ENCODE peak calls at places on chromosome 14, in four cellular contexts. X, G, K and I are unnamed samples. For H3K4me1, the result is how much of the 10 kb centered on the place peaks cover.

GRCh38 chr14:73753043-73753886 is 39.1 kb upstream of the PNMA1 start:
- DNase-seq in X (no peak), G (no peak), K (no peak), I (peak)

GRCh38 chr14:99252940-99253868 is 18.8 kb downstream of the BCL11B start:
- DNase-seq in X (peak), G (no peak), K (no peak), I (no peak)

GRCh38 chr14:70027785-70028428 is 148.7 kb downstream of the SMOC1 start:
- DNase-seq in X (peak), G (peak), K (peak), I (peak)

GRCh38 chr14:81474156-81474492 is 59.5 kb downstream of the SEL1L start:
- DNase-seq in X (no peak), G (no peak), K (no peak), I (no peak)

GRCh38 chr14:83491091-83491490 is 1957.4 kb upstream of the SEL1L start:
- DNase-seq in X (no peak), G (peak), K (no peak), I (no peak)

GRCh38 chr14:90815817-90816662 is at the start of gene TTC7B:
- DNase-seq in X (peak), G (peak), K (no peak), I (peak)

GRCh38 chr14:64303471-64303917 is 9.3 kb upstream of the ESR2 start:
- DNase-seq in X (no peak), G (peak), K (no peak), I (peak)

GRCh38 chr14:87632796-87633195 is 360.2 kb downstream of the GALC start:
- DNase-seq in X (no peak), G (no peak), K (no peak), I (no peak)

GRCh38 chr14:64880382-64881121 is 845 bp upstream of the SPTB start:
- DNase-seq in X (peak), G (peak), K (peak), I (peak)

GRCh38 chr14:99189201-99189801 is 82.7 kb downstream of the BCL11B start:
- DNase-seq in X (peak), G (no peak), K (no peak), I (no peak)

GRCh38 chr14:74572829-74573360 is 39.1 kb downstream of the LTBP2 start:
- DNase-seq in X (no peak), G (no peak), K (no peak), I (no peak)

GRCh38 chr14:72613975-72614319 is 280.0 kb downstream of the DPF3 start:
- DNase-seq in X (no peak), G (no peak), K (no peak), I (peak)

GRCh38 chr14:53227154-53227718 is 74.1 kb upstream of the DDHD1 start:
- DNase-seq in X (no peak), G (no peak), K (no peak), I (no peak)

GRCh38 chr14:105317546-105317945 is 3.0 kb downstream of the PACS2 start:
- DNase-seq in X (no peak), G (no peak), K (no peak), I (no peak)

GRCh38 chr14:91336093-91336450 is 81.5 kb downstream of the CCDC88C start:
- DNase-seq in X (no peak), G (no peak), K (no peak), I (no peak)

GRCh38 chr14:20730921-20731320 is 14.8 kb upstream of the EDDM3A start:
- DNase-seq in X (no peak), G (no peak), K (no peak), I (no peak)

GRCh38 chr14:20732477-20732876 is 13.2 kb upstream of the EDDM3A start:
- DNase-seq in X (no peak), G (no peak), K (no peak), I (peak)

GRCh38 chr14:20732950-20733650 is 12.6 kb upstream of the EDDM3A start:
- DNase-seq in X (no peak), G (no peak), K (no peak), I (no peak)

GRCh38 chr14:20734079-20734806 is 11.4 kb upstream of the EDDM3A start:
- DNase-seq in X (no peak), G (no peak), K (no peak), I (no peak)
- H3K27ac ChIP-seq in X (no peak), G (no peak), K (no peak), I (no peak)

DNA sequence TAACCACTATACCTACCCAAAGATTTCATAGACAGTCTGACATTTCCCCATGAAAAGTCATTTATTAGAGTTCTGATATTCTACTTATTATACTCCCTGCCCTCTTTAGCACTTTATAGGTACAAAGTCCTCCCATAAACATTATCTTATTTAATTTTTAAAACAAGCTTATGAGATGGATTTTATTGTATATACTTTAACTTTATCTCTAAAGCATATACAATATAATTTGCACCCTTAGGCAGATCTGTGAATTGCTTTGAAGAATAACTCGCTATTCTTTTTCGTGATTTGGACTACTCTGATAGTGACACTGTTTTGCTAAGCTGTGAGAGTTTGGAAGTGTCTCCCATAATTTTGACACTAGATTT is 348.1 kb downstream of the RAD51B start:
- DNase-seq in X (no peak), G (no peak), K (no peak), I (no peak)
- H3K4me1 ChIP-seq in X (under half), G (under half), K (under half), I (under half)

GRCh38 chr14:49617846-49618519 is 2.4 kb downstream of the RPL36AL start:
- DNase-seq in X (no peak), G (no peak), K (no peak), I (no peak)
- H3K4me3 ChIP-seq in X (peak), G (no peak), K (no peak), I (no peak)

GRCh38 chr14:36582874-36583241 is 444 bp upstream of the NKX2-8 start:
- DNase-seq in X (no peak), G (peak), K (no peak), I (no peak)

GRCh38 chr14:36580141-36580855 is 2.1 kb downstream of the NKX2-8 start:
- DNase-seq in X (no peak), G (peak), K (no peak), I (no peak)

GRCh38 chr14:36580856-36581831 is 1.3 kb downstream of the NKX2-8 start:
- DNase-seq in X (no peak), G (peak), K (no peak), I (peak)

GRCh38 chr14:36583242-36584166 is 1.1 kb upstream of the NKX2-8 start:
- DNase-seq in X (no peak), G (peak), K (no peak), I (peak)

DNA sequence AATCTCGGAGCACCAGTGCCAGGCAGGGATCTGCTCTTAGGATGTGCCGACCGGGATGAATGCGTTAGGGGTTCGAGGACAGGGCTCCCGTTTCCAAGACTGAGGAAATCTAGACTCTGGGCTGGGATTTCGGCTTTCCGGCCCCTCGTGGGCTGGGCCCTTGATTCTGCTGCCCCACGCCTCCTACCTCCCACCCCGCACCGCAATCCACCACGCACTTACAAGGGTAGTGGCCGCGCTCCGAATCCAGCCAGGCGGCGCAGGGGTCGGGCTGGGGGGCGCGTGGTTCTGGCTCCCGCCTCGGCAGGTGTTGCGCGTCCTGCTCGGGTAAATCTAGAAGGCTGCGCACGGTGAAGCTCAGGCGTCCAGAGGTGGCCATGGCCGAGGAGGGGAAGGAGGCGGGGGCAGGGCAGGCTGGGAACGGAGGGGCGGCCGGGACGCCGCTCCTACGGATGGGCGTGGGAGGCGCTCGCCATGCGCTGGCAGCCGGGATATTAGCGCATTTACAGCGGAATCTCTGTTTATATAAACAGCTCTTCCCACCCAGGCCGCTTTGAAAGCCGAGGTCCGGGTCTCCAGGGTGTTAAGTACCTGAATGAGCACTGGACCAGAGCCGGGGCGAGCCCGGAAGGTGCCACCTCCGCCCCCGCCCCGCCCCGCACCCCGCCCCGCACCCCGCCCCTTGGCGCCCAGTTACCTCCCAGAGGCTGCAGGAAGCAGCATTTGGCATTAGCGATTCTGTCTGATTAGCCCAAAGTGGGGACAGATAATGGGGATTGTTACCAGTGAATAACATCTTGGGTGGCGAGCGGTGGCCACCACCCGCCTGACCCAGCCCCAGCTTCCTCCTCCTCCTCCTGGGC is at the start of gene NKX2-8:
- DNase-seq in X (no peak), G (peak), K (no peak), I (peak)
- H3K27ac ChIP-seq in X (no peak), G (no peak), K (no peak), I (no peak)

GRCh38 chr14:96221841-96222240 is 17.2 kb downstream of the BDKRB2 start:
- DNase-seq in X (no peak), G (no peak), K (no peak), I (no peak)
- H3K4me1 ChIP-seq in X (under half), G (under half), K (under half), I (under half)

DNA sequence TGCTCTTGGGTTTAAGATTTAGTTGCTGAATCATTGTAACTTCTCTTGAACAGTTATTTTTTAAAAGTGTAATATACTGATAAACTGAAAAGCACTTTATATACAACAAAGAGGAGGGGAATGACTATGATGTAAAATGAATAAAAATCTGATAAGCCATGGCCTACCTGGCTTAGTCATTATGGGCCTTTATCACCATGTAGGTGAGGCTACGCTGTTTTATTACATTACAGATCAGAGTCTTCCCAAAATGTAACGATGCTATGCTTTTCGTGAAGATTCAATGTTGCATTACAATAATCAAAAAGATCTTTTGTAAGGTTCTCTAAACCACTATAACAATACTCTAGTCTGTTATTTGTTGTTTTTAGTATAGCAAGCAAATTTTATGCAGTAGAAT is 34.2 kb downstream of the ARID4A start:
- DNase-seq in X (no peak), G (no peak), K (no peak), I (no peak)
- H3K4me3 ChIP-seq in X (no peak), G (no peak), K (no peak), I (no peak)

DNA sequence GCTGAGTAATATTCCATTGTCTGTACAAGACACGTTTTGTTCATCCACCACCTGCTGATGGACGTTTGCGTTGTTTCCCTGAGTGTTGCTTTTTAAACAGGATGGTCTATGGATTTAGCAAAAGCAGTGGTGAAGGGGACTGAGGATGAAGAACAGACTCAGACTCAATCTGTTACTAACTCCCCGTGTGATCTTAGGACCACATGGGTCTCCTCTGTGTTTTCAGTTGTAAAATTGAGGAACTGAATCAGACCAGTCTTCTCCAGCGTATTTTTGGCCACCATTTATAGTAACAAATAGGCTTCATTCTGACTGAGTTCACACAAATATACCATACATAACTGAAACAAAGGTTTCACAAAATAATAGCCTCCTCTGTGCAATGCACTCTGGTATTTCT is 85.6 kb downstream of the FOXN3 start:
- DNase-seq in X (no peak), G (no peak), K (no peak), I (no peak)
- H3K27ac ChIP-seq in X (no peak), G (no peak), K (no peak), I (no peak)